ENCODE peak calls at places on chromosomes 5 and 9, in seven cellular contexts. H is WTC11, M is HAP-1, F is NCI-H774, J is WERI-Rb-1, N is NCI-H748 treated with DMSO at 0.1 percent for 48 hours, B is iris pigment epithelial cell. I is an unnamed sample.

GRCh38 chr5:139652788-139653241 is 4.7 kb downstream of the CXXC5 start:
- DNase-seq in J (no peak), F (no peak), N (no peak), M (no peak), H (no peak), B (no peak), I (no peak)

GRCh38 chr9:126532019-126532462 is 81.7 kb upstream of the LMX1B start:
- DNase-seq in B (no peak), H (no peak), N (no peak), J (no peak), F (no peak), M (no peak), I (peak; percentile 25)

GRCh38 chr9:108549184-108549583 is 306.6 kb downstream of the ACTL7B start:
- DNase-seq in F (no peak), N (no peak), B (peak; percentile 27), M (no peak), J (no peak), H (no peak), I (no peak)

GRCh38 chr9:129436751-129437625 is 183.9 kb downstream of the C9orf50 start:
- DNase-seq in H (peak; percentile 32), M (peak; percentile 77), N (no peak), J (peak; percentile 89), B (peak; percentile 67), F (no peak), I (no peak)

GRCh38 chr5:151093476-151093889 is 12.6 kb upstream of the TNIP1 start:
- DNase-seq in M (no peak), B (peak; percentile 96), H (no peak), F (no peak), J (no peak), N (no peak), I (no peak)

GRCh38 chr5:78827725-78828124 is 157.4 kb downstream of the ARSB start:
- DNase-seq in N (no peak), J (no peak), H (no peak), M (no peak), F (no peak), B (no peak), I (no peak)

GRCh38 chr5:79301046-79301712 is 65.2 kb downstream of the JMY start:
- DNase-seq in B (peak; percentile 41), N (no peak), F (no peak), J (no peak), M (no peak), H (no peak), I (no peak)

GRCh38 chr5:95959051-95959963 is 2.3 kb downstream of the ELL2 start:
- DNase-seq in M (peak; percentile 15), H (no peak), B (peak; percentile 38), J (no peak), F (no peak), N (no peak), I (peak; percentile 46)

GRCh38 chr5:57172466-57172961 is 1.3 kb upstream of the GPBP1 start:
- DNase-seq in N (no peak), J (no peak), F (no peak), H (no peak), B (peak; percentile 39), M (no peak), I (no peak)

GRCh38 chr9:72315089-72315509 is 49.9 kb downstream of the ZFAND5 start:
- DNase-seq in F (no peak), N (no peak), J (peak; percentile 18), M (peak; percentile 19), H (no peak), B (peak; percentile 69), I (peak; percentile 27)

GRCh38 chr5:37552770-37553719 is 173.9 kb downstream of the WDR70 start:
- DNase-seq in F (no peak), B (peak; percentile 98), M (no peak), J (no peak), N (no peak), H (no peak), I (no peak)

GRCh38 chr5:119795768-119796167 is 166.4 kb downstream of the FAM170A start:
- DNase-seq in J (no peak), H (no peak), N (no peak), B (peak; percentile 2), F (no peak), M (no peak), I (no peak)

GRCh38 chr9:95044731-95045508 is 272.6 kb downstream of the FANCC start:
- DNase-seq in M (no peak), J (no peak), H (peak; percentile 91), N (no peak), F (no peak), B (no peak), I (peak; percentile 93)

GRCh38 chr9:5629312-5630037 is 568 bp downstream of the RIC1 start:
- DNase-seq in J (peak; percentile 38), H (peak; percentile 42), F (peak; percentile 60), M (peak; percentile 57), B (peak; percentile 57), N (no peak), I (peak; percentile 39)

GRCh38 chr5:172777381-172778222 is 6.6 kb upstream of the DUSP1 start:
- DNase-seq in F (no peak), H (no peak), N (no peak), B (peak; percentile 88), M (peak; percentile 48), J (no peak), I (no peak)

GRCh38 chr5:141914154-141914743 is 9.4 kb upstream of the DELE1 start:
- DNase-seq in B (peak; percentile 25), N (no peak), H (peak; percentile 77), J (no peak), M (peak; percentile 67), F (peak; percentile 6), I (peak; percentile 81)

GRCh38 chr5:53091304-53091703 is 18.3 kb downstream of the MOCS2 start:
- DNase-seq in M (no peak), J (no peak), H (no peak), N (no peak), B (peak; percentile 63), F (no peak), I (no peak)

GRCh38 chr9:115786321-115786720 is 367.3 kb upstream of the PAPPA start:
- DNase-seq in M (no peak), H (no peak), B (no peak), F (no peak), N (no peak), J (no peak), I (no peak)

GRCh38 chr9:73370053-73370452 is 218.4 kb downstream of the ANXA1 start:
- DNase-seq in F (no peak), B (peak; percentile 8), M (no peak), J (no peak), N (no peak), H (no peak), I (no peak)

GRCh38 chr5:142319105-142319504 is 5.7 kb downstream of the SPRY4 start:
- DNase-seq in N (no peak), B (no peak), J (no peak), F (no peak), H (no peak), M (no peak), I (no peak)

GRCh38 chr9:127955294-127956015 is 17.8 kb upstream of the DPM2 start:
- DNase-seq in H (peak; percentile 76), M (peak; percentile 52), F (peak; percentile 98), B (no peak), N (peak; percentile 91), J (peak; percentile 83), I (peak; percentile 93)

GRCh38 chr9:87206064-87206661 is 258.9 kb upstream of the GAS1 start:
- DNase-seq in B (peak; percentile 91), F (no peak), N (no peak), M (no peak), H (no peak), J (no peak), I (no peak)

GRCh38 chr9:117184173-117184572 is 230.7 kb downstream of the ASTN2 start:
- DNase-seq in F (no peak), M (no peak), H (no peak), N (peak; percentile 60), B (no peak), J (no peak), I (no peak)

GRCh38 chr5:160009591-160009989 is 651 bp downstream of the TTC1 start:
- DNase-seq in B (no peak), H (no peak), F (no peak), N (no peak), J (no peak), M (no peak), I (no peak)

GRCh38 chr5:90940227-90940995 is 381.8 kb downstream of the ADGRV1 start:
- DNase-seq in J (peak; percentile 20), M (peak; percentile 77), F (peak; percentile 58), N (peak; percentile 94), B (peak; percentile 85), H (peak; percentile 65), I (peak; percentile 61)

GRCh38 chr9:134051319-134051718 is 16.5 kb downstream of the BRD3 start:
- DNase-seq in B (no peak), J (no peak), M (no peak), F (no peak), H (no peak), N (no peak), I (no peak)

GRCh38 chr5:97365173-97365845 is 182.3 kb upstream of the RIOK2 start:
- DNase-seq in J (no peak), H (no peak), N (no peak), B (no peak), M (no peak), F (no peak), I (no peak)

GRCh38 chr5:22063717-22064116 is 789.4 kb downstream of the CDH12 start:
- DNase-seq in M (no peak), H (no peak), F (no peak), N (no peak), B (no peak), J (no peak), I (no peak)

GRCh38 chr9:87464110-87464991 is 33.3 kb upstream of the DAPK1 start:
- DNase-seq in B (no peak), F (no peak), N (no peak), H (no peak), J (no peak), M (no peak), I (no peak)

GRCh38 chr5:175317872-175318271 is 126.1 kb downstream of the DRD1 start:
- DNase-seq in B (no peak), F (no peak), H (no peak), M (no peak), N (no peak), J (no peak), I (no peak)

GRCh38 chr5:54329731-54330709 is 19.6 kb upstream of the ARL15 start:
- DNase-seq in F (peak; percentile 9), N (no peak), B (peak; percentile 96), J (no peak), M (no peak), H (no peak), I (no peak)

I was measured in H9.